ENCODE peak calls at places on chromosomes 11 and 22, in four cellular contexts. N is T1000, L is Peyer's patch, C is T-cell. H is an unnamed sample.

GRCh38 chr11:6319001-6319878 is 1.1 kb downstream of the CAVIN3 start:
- DNase-seq in N (no peak), L (no peak), C (no peak), H (no peak)

GRCh38 chr11:128632151-128632791 is 44.9 kb upstream of the ETS1 start:
- DNase-seq in N (peak), L (no peak), C (peak), H (peak)

GRCh38 chr11:72969894-72970335 is 155.7 kb downstream of the ATG16L2 start:
- DNase-seq in N (no peak), L (no peak), C (no peak), H (no peak)

GRCh38 chr11:64802370-64803162 is 448 bp downstream of the MAP4K2 start:
- DNase-seq in N (no peak), L (peak), C (peak), H (no peak)

GRCh38 chr22:30290679-30291333 is 1.5 kb upstream of the CASTOR1 start:
- DNase-seq in N (no peak), L (peak), C (no peak), H (peak)

GRCh38 chr11:110128161-110128560 is 35.0 kb downstream of the ZC3H12C start:
- DNase-seq in N (no peak), L (no peak), C (no peak), H (no peak)

GRCh38 chr11:43515090-43515489 is 156.4 kb downstream of the TTC17 start:
- DNase-seq in N (no peak), L (no peak), C (no peak), H (peak)

GRCh38 chr11:65423516-65424199 is 1.1 kb downstream of the NEAT1 start:
- DNase-seq in N (no peak), L (no peak), C (no peak), H (no peak)

GRCh38 chr11:118897721-118898310 is 14.1 kb downstream of the CXCR5 start:
- DNase-seq in N (no peak), L (no peak), C (no peak), H (no peak)

GRCh38 chr11:6022954-6023353 is 7.6 kb downstream of the OR56A1 start:
- DNase-seq in N (no peak), L (no peak), C (no peak), H (peak)

GRCh38 chr11:8652140-8652539 is 30.3 kb downstream of the TRIM66 start:
- DNase-seq in N (peak), L (no peak), C (no peak), H (no peak)

GRCh38 chr11:59822989-59823566 is 12.5 kb upstream of the MRPL16 start:
- DNase-seq in N (no peak), L (no peak), C (no peak), H (peak)

GRCh38 chr22:49524362-49524761 is 303.3 kb downstream of the BRD1 start:
- DNase-seq in N (no peak), L (no peak), C (no peak), H (no peak)

GRCh38 chr11:95544095-95544795 is 245.3 kb downstream of the FAM76B start:
- DNase-seq in N (no peak), L (no peak), C (no peak), H (no peak)

GRCh38 chr11:94417386-94417987 is 16.3 kb upstream of the GPR83 start:
- DNase-seq in N (no peak), L (no peak), C (no peak), H (peak)

GRCh38 chr22:19292262-19293230 is 1.0 kb upstream of the CLTCL1 start:
- DNase-seq in N (no peak), L (no peak), C (peak), H (no peak)

GRCh38 chr11:64632237-64632636 is 41.2 kb downstream of the SLC22A12 start:
- DNase-seq in N (no peak), L (no peak), C (no peak), H (no peak)

GRCh38 chr22:34814260-34814659 is 251.7 kb upstream of the ISX start:
- DNase-seq in N (no peak), L (no peak), C (no peak), H (peak)

GRCh38 chr11:85821636-85822035 is 10.7 kb upstream of the SYTL2 start:
- DNase-seq in N (no peak), L (no peak), C (no peak), H (no peak)

GRCh38 chr22:36781656-36782627 is 6.0 kb upstream of the IFT27 start:
- DNase-seq in N (peak), L (peak), C (peak), H (peak)

GRCh38 chr11:70804174-70804855 is 406.0 kb downstream of the CTTN start:
- DNase-seq in N (no peak), L (no peak), C (no peak), H (no peak)